ENCODE peak calls at places on chromosome 3, in six cellular contexts. C, L, H, F, Y and S are unnamed samples.

GRCh38 chr3:180102134-180102533 is 65.4 kb upstream of the PEX5L start:
- DNase-seq in C (no peak), F (no peak), Y (no peak), H (no peak), L (no peak), S (no peak)

GRCh38 chr3:45017826-45018225 is 8.3 kb upstream of the CLEC3B start:
- DNase-seq in F (no peak), C (no peak), L (no peak), H (no peak), Y (no peak), S (no peak)

GRCh38 chr3:130876594-130876993 is 17.3 kb upstream of the ATP2C1 start:
- DNase-seq in F (no peak), H (no peak), L (no peak), C (no peak), Y (no peak), S (no peak)

GRCh38 chr3:115623414-115623868 is at the start of gene GAP43:
- DNase-seq in C (no peak), F (peak), Y (peak), L (no peak), H (no peak), S (peak)

GRCh38 chr3:73656241-73656890 is 31.6 kb upstream of the PDZRN3 start:
- DNase-seq in H (no peak), C (no peak), L (no peak), F (no peak), Y (no peak), S (no peak)

GRCh38 chr3:177646749-177647148 is 449.5 kb upstream of the TBL1XR1 start:
- DNase-seq in L (peak), C (peak), H (no peak), F (no peak), Y (no peak), S (no peak)

GRCh38 chr3:46612324-46612723 is at the start of gene FAM240A:
- DNase-seq in Y (no peak), F (no peak), L (no peak), C (no peak), H (no peak), S (no peak)

GRCh38 chr3:69806735-69807438 is 67.6 kb downstream of the MITF start:
- DNase-seq in H (no peak), Y (no peak), F (no peak), L (no peak), C (no peak), S (no peak)

GRCh38 chr3:192915306-192915705 is 2.4 kb downstream of the MB21D2 start:
- DNase-seq in F (no peak), C (no peak), H (no peak), L (no peak), Y (no peak), S (no peak)

GRCh38 chr3:13565581-13566461 is 16.9 kb downstream of the FBLN2 start:
- DNase-seq in F (no peak), C (no peak), Y (no peak), H (no peak), L (no peak), S (no peak)

GRCh38 chr3:55662683-55663082 is 175.6 kb upstream of the WNT5A start:
- DNase-seq in H (no peak), C (no peak), L (no peak), Y (no peak), F (no peak), S (no peak)

GRCh38 chr3:149879872-149880271 is 66.9 kb downstream of the RNF13 start:
- DNase-seq in C (no peak), Y (peak), F (peak), H (peak), L (no peak), S (peak)

GRCh38 chr3:103499967-103500366 is 1065.2 kb downstream of the ZPLD1 start:
- DNase-seq in L (no peak), F (no peak), C (no peak), H (no peak), Y (no peak), S (no peak)

GRCh38 chr3:186993940-186994670 is 63.8 kb downstream of the ST6GAL1 start:
- DNase-seq in C (no peak), F (no peak), Y (no peak), L (no peak), H (peak), S (no peak)

GRCh38 chr3:16908408-16908807 is 23.7 kb downstream of the PLCL2 start:
- DNase-seq in H (no peak), C (no peak), L (no peak), F (no peak), Y (no peak), S (no peak)

GRCh38 chr3:81173514-81173913 is 587.9 kb downstream of the GBE1 start:
- DNase-seq in F (no peak), H (no peak), C (no peak), Y (no peak), L (no peak), S (no peak)

GRCh38 chr3:13896473-13897154 is 16.7 kb upstream of the WNT7A start:
- DNase-seq in C (peak), H (peak), L (peak), Y (peak), F (peak), S (peak)

GRCh38 chr3:9779721-9780450 is 10.1 kb upstream of the CAMK1 start:
- DNase-seq in H (no peak), F (no peak), C (peak), Y (no peak), L (no peak), S (no peak)

GRCh38 chr3:43996379-43997301 is 245.0 kb upstream of the TOPAZ1 start:
- DNase-seq in F (no peak), Y (no peak), L (no peak), C (no peak), H (peak), S (no peak)

GRCh38 chr3:24242012-24242698 is 252.5 kb downstream of the THRB start:
- DNase-seq in Y (no peak), F (no peak), H (no peak), C (no peak), L (no peak), S (peak)

GRCh38 chr3:71885001-71885400 is 100.1 kb upstream of the PROK2 start:
- DNase-seq in Y (no peak), L (no peak), H (no peak), C (no peak), F (no peak), S (no peak)

GRCh38 chr3:141477224-141477623 is 9.6 kb upstream of the RASA2 start:
- DNase-seq in Y (no peak), F (peak), C (no peak), H (no peak), L (no peak), S (peak)

GRCh38 chr3:90184861-90185260 is 1077.4 kb downstream of the EPHA3 start:
- DNase-seq in F (no peak), L (peak), Y (no peak), H (no peak), C (no peak), S (peak)

GRCh38 chr3:194245975-194246561 is 105.1 kb downstream of the CPN2 start:
- DNase-seq in H (peak), Y (no peak), C (no peak), L (no peak), F (no peak), S (no peak)

GRCh38 chr3:123258811-123259420 is 57.2 kb downstream of the SEC22A start:
- DNase-seq in L (no peak), F (peak), H (no peak), C (no peak), Y (no peak), S (peak)

GRCh38 chr3:189304465-189305341 is 132.9 kb downstream of the TPRG1 start:
- DNase-seq in Y (no peak), L (no peak), F (no peak), H (no peak), C (no peak), S (no peak)

GRCh38 chr3:191952186-191952585 is 491.2 kb downstream of the PYDC2 start:
- DNase-seq in H (no peak), Y (no peak), C (no peak), L (no peak), F (no peak), S (no peak)

GRCh38 chr3:147493666-147494065 is 84.5 kb downstream of the ZIC1 start:
- DNase-seq in F (no peak), L (no peak), H (no peak), C (no peak), Y (no peak), S (no peak)

GRCh38 chr3:14322001-14322400 is 80.4 kb upstream of the SLC6A6 start:
- DNase-seq in C (no peak), H (no peak), Y (no peak), L (no peak), F (no peak), S (no peak)

GRCh38 chr3:168080499-168081170 is 15.1 kb downstream of the GOLIM4 start:
- DNase-seq in H (no peak), L (no peak), C (no peak), Y (no peak), F (no peak), S (no peak)

GRCh38 chr3:168081856-168082255 is 13.9 kb downstream of the GOLIM4 start:
- DNase-seq in F (no peak), Y (no peak), H (no peak), C (no peak), L (no peak), S (no peak)

GRCh38 chr3:168077091-168077490 is 18.6 kb downstream of the GOLIM4 start:
- DNase-seq in H (no peak), L (no peak), C (no peak), F (no peak), Y (no peak), S (no peak)

GRCh38 chr3:168080022-168080421 is 15.7 kb downstream of the GOLIM4 start:
- DNase-seq in H (no peak), F (no peak), L (no peak), C (no peak), Y (no peak), S (no peak)

DNA sequence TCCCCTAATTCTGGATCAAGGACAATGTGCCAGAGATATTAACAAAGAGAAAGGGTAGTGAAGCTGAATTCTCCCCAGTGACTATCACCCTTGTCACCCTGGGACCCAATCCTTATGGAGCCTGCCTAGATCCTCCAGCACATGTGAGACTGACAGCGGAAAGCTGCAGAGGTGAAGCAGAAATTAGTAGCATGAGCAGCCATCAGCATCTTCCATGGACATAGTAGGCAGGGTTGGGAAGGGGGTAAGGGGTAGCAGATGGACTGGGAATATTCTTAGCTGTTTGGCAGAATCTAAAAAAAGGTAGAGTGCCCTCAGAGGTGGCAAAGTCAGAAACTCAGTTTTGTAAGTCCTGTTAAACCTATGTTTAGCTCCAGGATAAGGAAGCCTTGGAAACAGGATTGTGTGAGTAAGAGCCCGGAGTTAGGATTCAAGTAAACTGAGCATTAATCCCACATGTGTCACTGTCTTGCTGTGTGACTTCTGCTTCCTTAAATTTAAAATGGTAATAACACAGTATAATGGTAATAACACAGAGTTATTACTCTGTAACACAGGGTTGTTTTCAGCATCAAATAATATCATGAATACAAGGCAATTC is 14.5 kb downstream of the GOLIM4 start:
- DNase-seq in Y (no peak), H (no peak), C (no peak), L (no peak), F (no peak), S (no peak)
- H3K4me3 ChIP-seq in Y (no peak), H (no peak), C (no peak), L (no peak), F (no peak), S (no peak)

DNA sequence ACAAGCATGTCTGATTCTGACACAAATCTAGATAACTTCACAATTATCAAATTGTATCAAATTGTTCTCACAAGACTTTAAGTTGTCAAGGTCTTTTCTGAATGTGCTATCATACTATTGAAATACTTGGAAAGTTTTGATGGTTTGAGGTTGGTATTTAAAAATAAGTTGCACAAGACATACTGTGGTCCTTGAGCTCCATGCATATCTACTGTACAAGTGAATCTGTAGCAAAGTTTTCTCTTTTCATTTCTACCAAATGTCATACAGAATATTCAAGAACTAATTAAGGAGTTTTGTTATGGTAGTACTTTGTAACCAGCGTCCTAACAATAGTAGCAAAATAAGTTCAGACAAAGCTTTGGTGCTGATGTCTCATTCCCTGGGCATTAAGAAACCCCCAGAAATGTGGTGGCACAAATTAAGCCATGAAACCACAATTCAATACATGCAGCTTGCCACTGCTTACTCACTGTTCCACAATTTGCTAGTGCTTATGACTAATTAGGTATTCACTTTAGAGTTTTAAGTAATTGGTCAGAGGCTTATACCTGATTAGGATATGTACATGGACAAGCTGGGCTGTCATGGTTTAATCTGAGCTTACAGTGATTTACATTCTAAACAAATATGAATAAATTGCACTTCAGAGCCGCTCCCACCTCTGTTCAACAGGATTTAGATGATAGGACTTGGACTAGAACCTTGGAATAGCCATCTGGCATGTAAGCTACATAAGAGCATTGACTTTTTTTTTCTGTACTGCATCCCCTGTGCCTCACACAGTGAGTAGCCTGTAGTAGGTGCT is 8.8 kb downstream of the TBC1D23 start:
- DNase-seq in F (peak), Y (no peak), H (no peak), C (no peak), L (no peak), S (peak)
- H3K4me3 ChIP-seq in F (no peak), Y (no peak), H (no peak), C (no peak), L (no peak), S (no peak)

GRCh38 chr3:139329364-139329850 is 14.4 kb upstream of the MRPS22 start:
- DNase-seq in L (peak), F (no peak), H (peak), C (peak), Y (peak), S (no peak)
- H3K4me3 ChIP-seq in L (no peak), F (peak), H (no peak), C (peak), Y (no peak), S (no peak)

GRCh38 chr3:185822957-185823279 is 1.9 kb downstream of the IGF2BP2 start:
- DNase-seq in C (no peak), F (no peak), Y (no peak), L (no peak), H (no peak), S (no peak)

GRCh38 chr3:185818267-185818875 is 6.5 kb downstream of the IGF2BP2 start:
- DNase-seq in C (no peak), F (no peak), L (no peak), Y (no peak), H (no peak), S (no peak)

GRCh38 chr3:185823280-185824044 is 1.4 kb downstream of the IGF2BP2 start:
- DNase-seq in F (no peak), H (peak), L (no peak), C (no peak), Y (peak), S (no peak)

GRCh38 chr3:185822221-185822956 is 2.5 kb downstream of the IGF2BP2 start:
- DNase-seq in Y (no peak), H (no peak), C (no peak), F (no peak), L (no peak), S (peak)

DNA sequence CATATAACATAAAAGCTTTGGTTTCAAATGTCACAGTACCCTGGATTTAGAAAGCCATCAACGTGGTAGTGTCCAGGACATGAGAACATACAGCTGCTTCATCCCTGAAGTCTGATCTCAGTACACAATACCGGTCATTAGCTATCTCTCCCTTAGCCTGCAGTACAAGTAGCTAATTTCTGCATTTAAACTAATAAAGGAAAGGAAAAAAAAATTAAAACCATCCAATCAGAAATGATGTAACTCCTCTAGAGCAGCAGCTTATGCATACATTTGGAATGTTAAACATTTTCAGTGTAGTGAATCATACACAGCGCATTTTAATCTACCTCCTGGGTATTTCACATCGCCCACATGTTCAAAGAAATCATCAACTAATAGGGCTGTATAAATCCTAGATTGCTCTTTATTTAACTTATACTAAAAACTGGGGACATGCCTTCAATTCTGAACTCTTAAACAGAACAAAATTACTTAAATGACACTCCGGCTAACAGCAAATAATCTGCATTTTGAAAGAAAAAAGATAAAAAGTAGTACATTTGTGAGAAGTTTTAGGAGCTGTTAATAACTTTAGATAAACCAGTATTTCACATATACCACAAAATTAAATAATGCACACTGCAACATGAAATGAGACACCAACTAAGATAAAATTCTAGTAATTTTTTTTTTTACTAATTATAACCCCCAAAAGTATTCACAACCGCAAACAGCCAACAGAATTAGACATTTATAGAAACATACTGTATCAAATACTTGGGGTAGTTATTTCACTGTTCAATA is 3.7 kb downstream of the IGF2BP2 start:
- DNase-seq in Y (no peak), L (no peak), C (no peak), F (peak), H (no peak), S (peak)
- H3K4me3 ChIP-seq in Y (no peak), L (no peak), C (no peak), F (peak), H (no peak), S (peak)

GRCh38 chr3:157330206-157330605 is 106.4 kb upstream of the PTX3 start:
- DNase-seq in C (no peak), Y (no peak), H (no peak), F (no peak), L (no peak), S (peak)
- H3K4me3 ChIP-seq in C (no peak), Y (no peak), H (no peak), F (no peak), L (no peak), S (no peak)

GRCh38 chr3:18432752-18433151 is 7.6 kb upstream of the SATB1 start:
- DNase-seq in F (no peak), H (no peak), Y (no peak), C (no peak), L (no peak), S (no peak)

GRCh38 chr3:18439281-18439680 is 14.1 kb upstream of the SATB1 start:
- DNase-seq in H (no peak), C (no peak), L (no peak), F (no peak), Y (no peak), S (no peak)

GRCh38 chr3:18434731-18435130 is 9.6 kb upstream of the SATB1 start:
- DNase-seq in L (no peak), C (no peak), F (no peak), H (no peak), Y (no peak), S (no peak)

GRCh38 chr3:18438586-18438985 is 13.4 kb upstream of the SATB1 start:
- DNase-seq in F (no peak), Y (no peak), C (peak), L (peak), H (no peak), S (no peak)

DNA sequence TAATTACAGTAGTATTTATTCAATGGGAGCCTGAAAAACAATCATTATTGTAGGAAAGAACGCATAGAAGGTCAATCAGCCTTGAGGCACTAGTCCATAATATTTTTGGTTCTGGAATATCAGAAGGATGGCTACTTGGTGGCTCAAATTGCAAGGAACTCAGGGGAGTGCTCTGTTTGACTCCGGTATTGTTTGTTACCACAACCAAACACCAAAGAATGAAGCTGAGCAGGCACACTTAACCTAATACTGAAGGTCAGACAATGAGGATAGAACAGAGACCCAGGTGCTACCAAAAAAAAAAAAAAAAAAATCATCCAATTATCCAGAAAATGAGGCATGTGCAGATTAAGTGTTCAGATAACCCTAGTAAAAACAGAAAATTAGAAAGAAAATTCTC is 11.1 kb upstream of the SATB1 start:
- DNase-seq in Y (no peak), F (no peak), H (no peak), C (no peak), L (no peak), S (no peak)
- H3K4me3 ChIP-seq in Y (no peak), F (no peak), H (no peak), C (peak), L (no peak), S (no peak)